ENCODE peak calls at places on chromosomes 12 and 14, in eight cellular contexts. U, W, M, O, F, X, D and Q are unnamed samples.

GRCh38 chr12:106197906-106198623 is 49.8 kb downstream of the CKAP4 start:
- DNase-seq in U (no peak), W (no peak), M (no peak), O (no peak), F (peak; percentile 8), X (peak; percentile 42), D (no peak), Q (no peak)

GRCh38 chr12:32332446-32332845 is 66.9 kb upstream of the FGD4 start:
- DNase-seq in U (no peak), W (no peak), M (no peak), O (no peak), F (no peak), X (no peak), D (no peak), Q (no peak)

GRCh38 chr12:112107728-112108447 is 695 bp downstream of the NAA25 start:
- DNase-seq in U (peak; percentile 41), W (no peak), M (peak; percentile 52), O (peak; percentile 56), F (no peak), X (peak; percentile 51), D (no peak), Q (peak; percentile 19)

GRCh38 chr12:58575281-58575680 is 345.0 kb downstream of the LRIG3 start:
- DNase-seq in U (no peak), W (no peak), M (no peak), O (no peak), F (peak; percentile 55), X (peak; percentile 93), D (peak; percentile 64), Q (no peak)

GRCh38 chr12:96434107-96434506 is 33.9 kb upstream of the CDK17 start:
- DNase-seq in U (no peak), W (peak; percentile 97), M (no peak), O (no peak), F (peak; percentile 97), X (peak; percentile 89), D (peak; percentile 63), Q (no peak)

GRCh38 chr12:41345071-41345470 is 157.0 kb downstream of the PDZRN4 start:
- DNase-seq in U (no peak), W (no peak), M (no peak), O (no peak), F (no peak), X (no peak), D (no peak), Q (no peak)

GRCh38 chr12:27554421-27555186 is 30.6 kb downstream of the PPFIBP1 start:
- DNase-seq in U (no peak), W (no peak), M (peak; percentile 50), O (peak; percentile 35), F (peak; percentile 61), X (peak; percentile 74), D (peak; percentile 83), Q (no peak)

GRCh38 chr14:32370720-32371119 is 41.6 kb downstream of the AKAP6 start:
- DNase-seq in U (no peak), W (peak; percentile 55), M (no peak), O (no peak), F (peak; percentile 80), X (peak; percentile 85), D (peak; percentile 67), Q (no peak)

GRCh38 chr12:51661836-51662235 is 70.8 kb downstream of the SCN8A start:
- DNase-seq in U (no peak), W (no peak), M (no peak), O (no peak), F (no peak), X (peak; percentile 15), D (no peak), Q (no peak)

GRCh38 chr12:32155041-32155440 is 48.4 kb downstream of the BICD1 start:
- DNase-seq in U (no peak), W (no peak), M (no peak), O (no peak), F (no peak), X (no peak), D (no peak), Q (no peak)

GRCh38 chr14:40413146-40413545 is 980.9 kb upstream of the FBXO33 start:
- DNase-seq in U (no peak), W (no peak), M (no peak), O (no peak), F (no peak), X (no peak), D (no peak), Q (no peak)

DNA sequence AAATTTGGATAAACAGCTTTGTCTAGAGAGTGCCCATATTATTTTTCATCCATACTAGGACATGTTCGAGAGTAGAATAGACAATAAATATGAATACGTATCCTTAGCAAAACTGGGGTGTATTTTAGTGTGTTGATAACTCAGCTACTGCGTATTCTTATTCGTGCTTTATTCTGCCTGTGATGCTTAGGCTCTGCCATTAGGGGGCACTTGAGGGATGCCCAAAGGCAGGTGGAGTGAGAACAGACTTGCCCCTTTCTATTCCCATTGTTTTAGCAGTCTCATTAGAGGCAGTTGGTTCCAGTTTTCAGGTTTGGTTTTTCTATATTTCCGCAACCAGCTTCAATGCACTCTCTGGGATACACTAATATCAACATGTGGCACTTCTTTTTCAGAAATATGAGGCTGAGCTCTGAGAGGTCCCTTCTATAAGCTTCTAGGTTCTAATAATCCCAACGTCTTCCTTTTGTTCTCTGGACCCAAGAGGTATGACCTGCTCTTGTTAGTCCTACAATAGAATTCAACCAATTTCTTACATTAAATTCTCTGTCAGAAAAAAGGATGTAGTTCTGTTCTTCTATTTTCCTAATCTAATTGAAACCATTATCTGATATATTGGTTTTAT is 985.7 kb upstream of the FBXO33 start:
- DNase-seq in U (peak; percentile 71), W (no peak), M (no peak), O (peak; percentile 68), F (no peak), X (no peak), D (peak; percentile 4), Q (no peak)
- TF ChIP-seq CTCF in U (peak; percentile 83), W (no peak), M (no peak), O (peak; percentile 70), F (peak; percentile 36), X (no peak), D (peak; percentile 45), Q (no peak)

GRCh38 chr14:102889615-102890014 is 32.8 kb upstream of the AMN start:
- DNase-seq in U (no peak), W (no peak), M (no peak), O (no peak), F (no peak), X (no peak), D (no peak), Q (no peak)
- TF ChIP-seq CTCF in U (no peak), W (no peak), M (no peak), O (no peak), F (no peak), X (no peak), D (no peak), Q (no peak)

GRCh38 chr12:123389560-123390351 is 5.8 kb downstream of the KMT5A start:
- DNase-seq in U (peak; percentile 66), W (no peak), M (peak; percentile 50), O (peak; percentile 72), F (peak; percentile 26), X (peak; percentile 71), D (no peak), Q (peak; percentile 60)
- TF ChIP-seq CTCF in U (no peak), W (no peak), M (no peak), O (no peak), F (no peak), X (no peak), D (no peak), Q (no peak)

DNA sequence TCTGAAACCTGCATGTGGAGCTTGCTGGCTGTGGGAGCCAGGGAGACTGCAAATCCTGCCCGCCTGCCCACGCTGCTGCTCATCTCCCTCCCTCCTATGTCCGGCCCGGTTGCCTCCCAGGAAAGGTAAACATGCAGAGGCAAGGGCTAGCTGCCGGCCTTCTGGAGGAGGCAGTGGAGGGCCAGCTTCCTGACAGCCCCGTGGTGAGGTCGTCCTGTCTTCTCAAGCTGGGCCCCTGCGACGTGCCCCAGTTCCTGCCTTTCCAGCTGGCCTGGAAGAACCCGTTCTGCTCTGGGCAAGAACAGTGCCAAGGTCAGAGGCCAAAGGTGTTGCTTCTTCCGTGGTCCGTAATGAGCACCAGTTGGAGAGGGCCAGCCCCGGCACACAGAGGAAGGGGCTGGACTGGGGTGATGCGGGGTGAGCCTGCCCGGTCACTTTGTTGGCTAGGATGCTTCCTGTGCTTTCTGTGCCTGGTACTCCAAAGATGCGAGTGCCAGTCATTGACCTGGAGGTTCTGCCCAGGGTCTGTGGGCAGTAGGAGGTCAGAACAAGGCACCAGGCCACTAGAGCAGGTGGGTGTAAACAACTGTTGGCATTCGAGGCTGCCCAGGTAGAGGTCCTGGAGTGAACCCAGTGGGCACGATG is 25.3 kb downstream of the TPCN1 start:
- DNase-seq in U (no peak), W (no peak), M (peak; percentile 62), O (peak; percentile 75), F (no peak), X (no peak), D (no peak), Q (peak; percentile 40)
- TF ChIP-seq CTCF in U (no peak), W (no peak), M (no peak), O (no peak), F (no peak), X (no peak), D (no peak), Q (no peak)

DNA sequence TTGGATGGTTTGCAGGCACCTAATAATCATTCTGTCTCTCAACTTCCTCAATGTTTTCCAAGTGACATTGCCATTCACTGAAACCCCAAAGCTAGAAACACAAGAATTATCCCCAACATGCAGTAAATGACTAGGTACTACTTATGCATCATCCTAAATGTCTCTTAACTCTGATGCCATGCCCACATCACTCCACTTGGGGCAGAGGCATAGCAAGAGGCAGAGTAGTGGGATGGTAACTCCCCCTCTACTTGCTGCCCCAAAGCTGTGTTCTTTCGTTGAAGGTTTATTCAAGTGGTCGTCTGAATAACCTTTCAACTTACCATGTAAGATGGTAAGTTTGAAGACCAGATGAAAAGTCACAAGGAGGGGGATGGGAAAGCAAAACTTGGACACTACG is 77.9 kb upstream of the SOX5 start:
- DNase-seq in U (no peak), W (no peak), M (no peak), O (no peak), F (no peak), X (no peak), D (no peak), Q (no peak)
- TF ChIP-seq CTCF in U (no peak), W (no peak), M (no peak), O (no peak), F (no peak), X (no peak), D (no peak), Q (no peak)

DNA sequence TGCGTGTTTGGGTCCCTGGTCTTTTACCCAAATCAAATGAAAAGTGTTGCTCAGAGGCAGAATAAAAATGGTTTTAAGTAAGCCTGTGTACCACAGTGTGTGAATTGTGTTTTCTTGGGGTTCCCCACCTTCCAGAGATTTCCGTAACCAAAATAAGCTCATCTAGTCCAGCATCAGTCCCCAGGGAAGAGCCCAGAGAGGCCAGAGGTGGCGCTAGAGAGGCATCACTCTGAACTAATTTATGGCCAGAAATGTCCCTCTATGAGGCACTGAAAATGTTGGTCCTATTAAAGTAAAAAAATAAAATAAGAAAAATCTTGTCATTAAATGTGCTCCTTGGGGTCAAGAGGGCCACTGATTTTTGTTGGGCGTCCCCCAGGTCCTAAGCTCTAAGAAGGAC is 24.9 kb upstream of the PRKAB1 start:
- DNase-seq in U (peak; percentile 41), W (no peak), M (no peak), O (no peak), F (no peak), X (no peak), D (no peak), Q (no peak)
- TF ChIP-seq CTCF in U (peak; percentile 65), W (no peak), M (no peak), O (no peak), F (peak; percentile 37), X (no peak), D (peak; percentile 38), Q (no peak)